ENCODE peak calls at places on chromosomes 1 and 21, in six cellular contexts. J, X, P, K, V and Q are unnamed samples.

GRCh38 chr21:46024983-46025860 is 43.7 kb downstream of the COL6A1 start:
- DNase-seq in K (no peak), J (peak; percentile 41), P (no peak), V (peak; percentile 18), X (no peak), Q (peak; percentile 85)

GRCh38 chr21:45539796-45540600 is 2.2 kb downstream of the SLC19A1 start:
- DNase-seq in X (no peak), V (no peak), P (no peak), K (peak; percentile 52), J (no peak), Q (no peak)

GRCh38 chr21:45574691-45575090 is 32.5 kb upstream of the SLC19A1 start:
- DNase-seq in J (no peak), V (no peak), X (no peak), K (peak; percentile 32), P (no peak), Q (no peak)

GRCh38 chr21:38990424-38990794 is 184.7 kb downstream of the ETS2 start:
- DNase-seq in K (no peak), J (no peak), X (no peak), P (no peak), V (no peak), Q (no peak)

GRCh38 chr1:61043010-61043820 is 39.1 kb upstream of the NFIA start:
- DNase-seq in J (peak; percentile 82), X (peak; percentile 77), P (peak; percentile 72), V (peak; percentile 85), K (peak; percentile 99), Q (peak; percentile 40)

GRCh38 chr1:70210820-70211219 is 5.4 kb upstream of the LRRC40 start:
- DNase-seq in J (no peak), V (no peak), K (no peak), X (no peak), P (no peak), Q (no peak)

GRCh38 chr1:53267761-53268160 is 29.4 kb upstream of the MAGOH start:
- DNase-seq in J (no peak), X (no peak), V (no peak), P (no peak), K (no peak), Q (no peak)

GRCh38 chr21:26833460-26833939 is 11.7 kb downstream of the ADAMTS1 start:
- DNase-seq in V (no peak), K (no peak), J (no peak), P (no peak), X (no peak), Q (no peak)

GRCh38 chr1:232968965-232969364 is 18.6 kb downstream of the NTPCR start:
- DNase-seq in P (no peak), V (no peak), X (no peak), J (peak; percentile 17), K (no peak), Q (peak; percentile 85)

GRCh38 chr1:30771005-30771404 is 13.4 kb upstream of the LAPTM5 start:
- DNase-seq in P (no peak), K (no peak), X (no peak), V (no peak), J (no peak), Q (no peak)

GRCh38 chr1:58854576-58854975 is 70.7 kb upstream of the JUN start:
- DNase-seq in V (no peak), P (no peak), J (no peak), X (no peak), K (no peak), Q (no peak)

GRCh38 chr1:4059270-4059669 is 159.2 kb upstream of the C1orf174 start:
- DNase-seq in P (no peak), V (no peak), J (no peak), X (no peak), K (no peak), Q (no peak)